ENCODE peak calls at places on chromosomes 2 and 18, in ten cellular contexts. Y is A549, O is transverse colon, M is mammary epithelial cell, K is A673, P is right cardiac atrium, Z is Karpas-422, D is upper lobe of right lung, T is colonic mucosa, V is uterus. L is an unnamed sample. For H3K4me1, the result is how much of the 10 kb centered on the place peaks cover.

GRCh38 chr18:78726326-78727056 is 253.1 kb upstream of the SALL3 start:
- DNase-seq in Y (no peak), V (no peak), P (no peak), D (peak), M (no peak), O (no peak), Z (no peak), T (no peak), K (no peak), L (peak)

GRCh38 chr2:220931491-220931890 is 640.6 kb downstream of the EPHA4 start:
- DNase-seq in D (no peak), T (no peak), O (no peak), Z (no peak), Y (no peak), V (no peak), K (no peak), M (no peak), P (no peak), L (no peak)

GRCh38 chr2:7765236-7765635 is 848.0 kb downstream of the RNF144A start:
- DNase-seq in D (no peak), O (no peak), T (no peak), V (no peak), Y (no peak), M (peak), P (no peak), K (no peak), Z (no peak), L (no peak)

GRCh38 chr18:57843403-57843802 is 40.3 kb upstream of the ATP8B1 start:
- DNase-seq in V (no peak), K (no peak), M (no peak), P (no peak), Z (no peak), O (no peak), T (no peak), Y (no peak), D (no peak), L (no peak)

GRCh38 chr18:10201655-10202054 is 252.8 kb upstream of the APCDD1 start:
- DNase-seq in D (no peak), K (no peak), O (no peak), Z (no peak), P (no peak), V (no peak), M (no peak), Y (no peak), T (no peak), L (no peak)

GRCh38 chr18:21269349-21269748 is 27.3 kb downstream of the GREB1L start:
- DNase-seq in D (no peak), P (no peak), T (no peak), Y (no peak), O (no peak), M (no peak), V (no peak), Z (no peak), K (no peak), L (no peak)

GRCh38 chr18:60552948-60553347 is 180.4 kb upstream of the MC4R start:
- DNase-seq in O (no peak), Z (no peak), D (no peak), M (no peak), Y (no peak), T (no peak), V (no peak), K (no peak), P (no peak), L (no peak)

GRCh38 chr2:217966399-217967068 is 36.3 kb downstream of the TNS1 start:
- DNase-seq in P (no peak), Z (no peak), O (no peak), Y (no peak), D (peak), K (no peak), M (no peak), V (peak), T (no peak), L (peak)

GRCh38 chr18:49435170-49435569 is 25.3 kb downstream of the DYM start:
- DNase-seq in D (no peak), P (no peak), O (no peak), Z (no peak), T (no peak), K (no peak), M (no peak), V (no peak), Y (no peak), L (no peak)

GRCh38 chr18:55539240-55539639 is 48.8 kb downstream of the TCF4 start:
- DNase-seq in O (no peak), M (no peak), V (no peak), P (no peak), K (no peak), Z (no peak), T (no peak), D (no peak), Y (no peak), L (no peak)

GRCh38 chr18:55007582-55007981 is 48.3 kb upstream of the CCDC68 start:
- DNase-seq in Z (no peak), D (no peak), P (no peak), K (no peak), M (no peak), V (no peak), O (no peak), Y (no peak), T (no peak), L (no peak)

GRCh38 chr2:17620841-17621240 is 80.3 kb downstream of the VSNL1 start:
- DNase-seq in M (peak), K (peak), Y (no peak), O (no peak), P (no peak), V (no peak), Z (no peak), D (no peak), T (no peak), L (no peak)

GRCh38 chr2:223548194-223548593 is 54.0 kb downstream of the SCG2 start:
- DNase-seq in P (no peak), T (no peak), O (no peak), Y (no peak), V (no peak), D (no peak), Z (no peak), K (no peak), M (no peak), L (no peak)

GRCh38 chr2:223549215-223549614 is 52.9 kb downstream of the SCG2 start:
- DNase-seq in Z (no peak), V (no peak), P (no peak), M (peak), T (no peak), D (no peak), K (peak), Y (peak), O (no peak), L (no peak)

GRCh38 chr2:223545830-223546229 is 56.3 kb downstream of the SCG2 start:
- DNase-seq in T (no peak), M (no peak), V (no peak), D (no peak), Y (no peak), O (no peak), K (no peak), Z (no peak), P (no peak), L (no peak)

GRCh38 chr2:223545406-223545805 is 56.8 kb downstream of the SCG2 start:
- DNase-seq in Y (no peak), V (no peak), P (no peak), K (no peak), T (no peak), Z (no peak), M (no peak), D (no peak), O (no peak), L (no peak)
- H3K27ac ChIP-seq in Y (peak), V (no peak), P (no peak), K (no peak), T (no peak), Z (no peak), M (no peak), D (no peak), O (no peak), L (no peak)

DNA sequence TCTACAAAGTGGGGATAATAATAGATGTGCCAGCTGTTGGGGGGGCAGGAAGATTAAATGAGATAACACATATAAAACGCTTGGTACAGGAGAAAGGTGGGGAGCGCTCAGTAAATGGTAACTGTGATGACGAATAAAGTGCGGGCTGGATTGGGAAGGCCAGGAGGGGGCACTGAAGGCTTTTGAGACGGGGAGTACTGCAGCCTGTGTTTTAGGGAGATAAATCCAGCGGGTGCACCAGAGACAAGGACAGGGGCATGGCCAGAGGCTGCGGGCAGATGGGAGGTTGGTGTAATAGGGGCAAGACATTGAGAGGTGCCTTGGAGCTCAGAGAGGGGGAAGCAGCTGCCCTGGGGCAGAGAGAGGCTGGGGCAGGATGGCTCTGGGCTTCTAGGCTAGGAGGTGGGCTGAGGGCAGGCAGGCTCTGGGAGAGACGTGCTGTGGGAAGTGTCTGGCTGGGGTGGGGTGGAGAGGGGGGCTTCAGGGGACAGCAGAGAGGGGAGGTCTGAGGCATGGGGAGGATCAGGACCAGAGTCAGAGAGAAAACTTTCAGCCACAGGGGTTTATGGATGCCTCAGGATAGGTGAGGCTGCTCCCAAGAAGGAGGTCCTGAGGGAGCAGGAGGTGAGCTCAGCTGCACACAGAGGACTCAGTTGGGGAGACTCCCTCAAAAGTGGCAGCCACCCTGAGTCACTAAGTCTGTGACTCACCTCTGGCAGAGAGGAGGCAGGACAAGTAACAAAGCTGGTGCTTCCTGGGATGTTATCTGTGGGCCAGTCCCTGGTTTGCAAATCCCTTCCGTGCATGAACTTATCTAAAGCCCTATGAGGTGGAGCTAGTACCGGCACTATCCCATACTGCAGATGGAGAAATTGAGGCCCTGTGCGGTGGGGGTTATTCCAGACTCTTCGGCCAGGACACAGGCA is 18.9 kb downstream of the TEX44 start:
- DNase-seq in O (peak), Z (peak), M (peak), D (no peak), Y (peak), P (no peak), T (peak), K (peak), V (no peak), L (peak)
- H3K4me1 ChIP-seq in O (under half), Z (under half), M (under half), D (under half), Y (under half), P (under half), T (under half), K (under half), V (under half), L (half or more)

GRCh38 chr2:24453379-24454073 is 37.5 kb upstream of the NCOA1 start:
- DNase-seq in O (no peak), V (no peak), D (no peak), P (no peak), K (no peak), Z (no peak), M (peak), Y (no peak), T (no peak), L (no peak)
- H3K4me3 ChIP-seq in O (no peak), V (peak), D (peak), P (peak), K (peak), Z (no peak), M (no peak), Y (no peak), T (no peak), L (peak)

GRCh38 chr2:10030311-10030736 is 13.0 kb upstream of the KLF11 start:
- DNase-seq in V (no peak), K (no peak), T (peak), Z (no peak), P (peak), D (no peak), O (no peak), Y (no peak), M (no peak), L (no peak)
- H3K27ac ChIP-seq in V (no peak), K (no peak), T (no peak), Z (no peak), P (peak), D (peak), O (no peak), Y (no peak), M (no peak), L (no peak)